ENCODE peak calls at places on chromosomes 3 and 15, in five cellular contexts. N is neural progenitor cell, H is trophoblast cell, E is cardiac muscle cell, J is fibroblast of the aortic adventitia. Y is an unnamed sample.

GRCh38 chr3:161567962-161568361 is 71.4 kb downstream of the OTOL1 start:
- DNase-seq in N (no peak), H (no peak), E (no peak), J (peak; percentile 45), Y (no peak)

GRCh38 chr3:29144807-29145206 is 136.1 kb upstream of the RBMS3 start:
- DNase-seq in N (peak; percentile 14), H (no peak), E (peak; percentile 42), J (peak; percentile 48), Y (no peak)

GRCh38 chr3:143825513-143825912 is 22.8 kb downstream of the SLC9A9 start:
- DNase-seq in N (no peak), H (peak; percentile 14), E (no peak), J (no peak), Y (no peak)

GRCh38 chr3:133509482-133509881 is 64.0 kb upstream of the CDV3 start:
- DNase-seq in N (no peak), H (no peak), E (no peak), J (no peak), Y (no peak)

GRCh38 chr3:64533565-64534317 is 154.1 kb downstream of the ADAMTS9 start:
- DNase-seq in N (peak; percentile 95), H (peak; percentile 82), E (peak; percentile 92), J (peak; percentile 88), Y (peak; percentile 38)

GRCh38 chr3:104988491-104988890 is 378.2 kb upstream of the ALCAM start:
- DNase-seq in N (no peak), H (no peak), E (no peak), J (no peak), Y (no peak)

GRCh38 chr3:123072152-123072551 is 5.3 kb downstream of the PDIA5 start:
- DNase-seq in N (no peak), H (no peak), E (peak; percentile 44), J (peak; percentile 33), Y (no peak)

GRCh38 chr3:148329481-148330220 is 368.1 kb upstream of the AGTR1 start:
- DNase-seq in N (no peak), H (no peak), E (no peak), J (peak; percentile 41), Y (no peak)

GRCh38 chr3:8769088-8769822 is at the start of gene OXTR:
- DNase-seq in N (peak; percentile 92), H (peak; percentile 85), E (peak; percentile 87), J (peak; percentile 79), Y (peak; percentile 38)

GRCh38 chr3:72288955-72289707 is 504.2 kb upstream of the PROK2 start:
- DNase-seq in N (peak; percentile 73), H (peak; percentile 66), E (peak; percentile 52), J (no peak), Y (no peak)

GRCh38 chr3:158737987-158738615 is 5.8 kb upstream of the RARRES1 start:
- DNase-seq in N (no peak), H (no peak), E (no peak), J (peak; percentile 35), Y (no peak)
- H3K4me3 ChIP-seq in N (no peak overlapping the region), H (no peak overlapping the region), E (no peak overlapping the region), J (no peak overlapping the region), Y (no peak overlapping the region)

DNA sequence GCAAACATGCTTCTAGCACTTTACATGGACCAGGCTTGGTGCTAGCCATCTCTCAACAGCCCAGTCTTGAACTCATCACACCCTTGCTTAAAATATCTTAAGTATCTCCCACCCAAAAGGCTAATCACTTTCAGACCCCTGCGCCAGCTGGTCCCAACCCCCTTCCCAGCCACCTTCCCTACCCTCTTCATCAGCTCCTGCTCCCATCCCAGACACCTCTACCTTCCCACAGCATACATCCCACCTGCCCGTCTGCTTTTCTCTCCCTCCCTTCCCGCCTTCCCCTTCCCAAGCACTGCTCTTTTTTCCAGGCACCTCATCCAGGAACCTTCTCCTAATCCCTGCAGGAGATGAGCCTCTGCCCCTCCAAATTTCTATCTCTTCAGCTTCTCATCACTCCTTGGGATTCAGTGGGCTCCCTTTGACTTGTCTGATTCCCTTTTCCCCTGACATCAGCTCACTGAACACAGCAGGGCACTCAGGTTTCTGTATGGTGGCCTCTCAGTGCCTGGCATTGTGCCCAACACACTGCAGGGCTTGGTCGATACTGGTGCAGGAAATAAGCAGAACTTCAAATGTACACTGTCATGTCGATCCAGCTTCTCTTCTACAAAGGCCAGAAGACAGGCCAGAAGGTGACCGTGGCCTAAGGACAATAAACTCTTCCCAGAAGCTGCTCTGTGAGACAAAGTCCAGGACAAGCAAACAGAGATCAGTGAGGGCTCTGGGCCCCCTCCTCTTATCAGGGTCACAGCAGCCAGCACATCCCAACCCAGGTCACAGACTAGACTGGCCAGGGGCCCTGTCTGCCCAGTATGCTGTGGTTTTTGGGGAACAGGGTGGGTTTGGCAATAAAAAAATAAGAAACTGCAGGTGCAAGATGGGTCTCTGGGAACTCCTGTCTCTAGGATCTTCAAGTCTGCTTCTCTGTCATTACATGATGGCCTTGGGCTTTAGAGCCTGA is 2.2 kb upstream of the ITIH1 start:
- DNase-seq in N (no peak), H (no peak), E (no peak), J (no peak), Y (no peak)
- H3K4me3 ChIP-seq in N (no peak overlapping the region), H (no peak overlapping the region), E (no peak overlapping the region), J (no peak overlapping the region), Y (no peak overlapping the region)

GRCh38 chr3:169781209-169781855 is 8.1 kb downstream of the MYNN start:
- DNase-seq in N (no peak), H (no peak), E (no peak), J (no peak), Y (no peak)
- H3K4me3 ChIP-seq in N (no peak overlapping the region), H (no peak overlapping the region), E (no peak overlapping the region), J (no peak overlapping the region), Y (no peak overlapping the region)

GRCh38 chr15:57390583-57390982 is 14.3 kb downstream of the CGNL1 start:
- DNase-seq in N (no peak), H (no peak), E (no peak), J (no peak), Y (no peak)

GRCh38 chr15:57387644-57388076 is 11.4 kb downstream of the CGNL1 start:
- DNase-seq in N (no peak), H (no peak), E (peak; percentile 40), J (no peak), Y (no peak)

GRCh38 chr15:57387011-57387410 is 10.7 kb downstream of the CGNL1 start:
- DNase-seq in N (no peak), H (peak; percentile 6), E (no peak), J (no peak), Y (no peak)

GRCh38 chr15:57389991-57390390 is 13.7 kb downstream of the CGNL1 start:
- DNase-seq in N (no peak), H (no peak), E (no peak), J (no peak), Y (no peak)

GRCh38 chr15:57388199-57388863 is 12.0 kb downstream of the CGNL1 start:
- DNase-seq in N (no peak), H (no peak), E (no peak), J (peak; percentile 77), Y (no peak)
- H3K4me3 ChIP-seq in N (no peak overlapping the region), H (no peak overlapping the region), E (no peak overlapping the region), J (no peak overlapping the region), Y (no peak overlapping the region)

DNA sequence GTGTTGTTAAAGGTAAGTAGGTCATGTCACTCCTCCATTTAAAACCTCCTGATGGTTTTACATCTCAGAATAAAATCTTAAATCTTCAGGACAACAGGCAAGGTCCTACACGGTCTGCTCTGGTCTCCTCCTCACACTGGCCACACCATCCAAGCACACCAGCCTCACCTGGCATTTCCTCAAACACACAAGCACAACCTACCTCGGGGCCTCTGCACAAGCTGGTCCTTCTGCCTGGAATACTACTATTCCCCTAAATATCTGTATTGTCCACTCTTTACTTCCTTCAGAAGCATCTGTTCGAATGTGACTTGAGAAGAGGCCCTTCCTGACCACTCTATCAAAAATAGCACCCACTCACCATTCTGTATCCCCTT is 1.8 kb downstream of the GORASP1 start:
- DNase-seq in N (no peak), H (no peak), E (no peak), J (no peak), Y (no peak)
- H3K4me3 ChIP-seq in N (peak overlapping the region; percentile 90), H (no peak overlapping the region), E (peak overlapping the region; percentile 95), J (peak overlapping the region; percentile 93), Y (no peak overlapping the region)

GRCh38 chr15:44102675-44103254 is 92.3 kb downstream of the FRMD5 start:
- DNase-seq in N (peak; percentile 43), H (no peak), E (peak; percentile 61), J (peak; percentile 99), Y (peak; percentile 97)
- H3K4me3 ChIP-seq in N (no peak overlapping the region), H (no peak overlapping the region), E (no peak overlapping the region), J (no peak overlapping the region), Y (peak overlapping the region; percentile 12)

GRCh38 chr3:13548696-13549512 is at the start of gene FBLN2:
- DNase-seq in N (peak; percentile 90), H (peak; percentile 76), E (peak; percentile 89), J (peak; percentile 46), Y (no peak)
- H3K4me3 ChIP-seq in N (peak within 1 kb of the TSS; percentile 41), H (peak within 1 kb of the TSS; percentile 67), E (peak within 1 kb of the TSS; percentile 33), J (peak within 1 kb of the TSS; percentile 73), Y (no peak within 1 kb of the TSS)

DNA sequence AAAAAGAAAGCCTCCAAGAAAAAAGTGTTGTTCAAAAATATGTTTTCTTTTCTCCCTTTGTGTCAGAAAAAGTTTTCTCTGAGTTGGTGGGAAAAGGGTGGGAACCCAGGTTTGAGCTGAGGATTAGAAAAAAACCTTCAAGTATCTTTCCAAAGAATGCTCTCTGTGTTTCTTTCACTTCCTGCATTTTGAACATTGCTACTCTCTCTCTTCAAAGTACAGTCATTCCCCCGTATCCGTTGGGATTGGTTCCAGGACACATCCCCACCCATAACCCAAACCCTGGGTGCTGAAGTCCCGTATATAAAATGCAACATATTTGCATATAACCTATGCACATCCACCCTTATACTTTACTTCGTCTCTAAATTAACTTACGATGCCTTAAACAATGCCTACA is 139.6 kb downstream of the TMCO5A start:
- DNase-seq in N (no peak), H (no peak), E (no peak), J (peak; percentile 45), Y (no peak)
- H3K4me3 ChIP-seq in N (peak overlapping the region; percentile 46), H (no peak overlapping the region), E (no peak overlapping the region), J (no peak overlapping the region), Y (no peak overlapping the region)

GRCh38 chr15:90004252-90004651 is 3.1 kb downstream of the ZNF710 start:
- DNase-seq in N (peak; percentile 58), H (peak; percentile 87), E (no peak), J (peak; percentile 59), Y (no peak)
- H3K4me3 ChIP-seq in N (peak overlapping the region; percentile 0), H (no peak overlapping the region), E (no peak overlapping the region), J (peak overlapping the region; percentile 46), Y (no peak overlapping the region)

Y was measured in Panc1.